ENCODE peak calls at places on chromosomes 16 and 17, in nine cellular contexts. N is T-helper 22 cell; M is left cardiac atrium; G is glutamatergic neuron; U is stimulated activated CD4-positive, alpha-beta T cell treated with anti-CD3 and anti-CD28 coated beads, Interleukin-2, amount 100 ng/mL, for 24 hours; S is dermis blood vessel endothelial cell; L is NCI-H1105; D is activated T-helper 1 cell treated with Interleukin-2 at 50 U/mL for 16 hours; Y is tibial artery. V is an unnamed sample.

GRCh38 chr17:77948690-77949114 is 9.8 kb upstream of the TNRC6C start:
- DNase-seq in L (no peak), S (peak; percentile 64), M (no peak), D (no peak), Y (no peak), N (no peak), U (no peak), G (no peak), V (no peak)

GRCh38 chr17:7750321-7750821 is 32.8 kb downstream of the DNAH2 start:
- DNase-seq in Y (no peak), U (no peak), D (no peak), G (no peak), L (no peak), N (no peak), S (peak; percentile 20), M (no peak), V (no peak)

GRCh38 chr17:9470171-9470570 is 105.4 kb downstream of the STX8 start:
- DNase-seq in S (peak; percentile 34), N (no peak), M (no peak), G (no peak), L (no peak), D (no peak), U (no peak), Y (no peak), V (no peak)

GRCh38 chr17:75898791-75899190 is 2.0 kb upstream of the TRIM65 start:
- DNase-seq in L (no peak), D (no peak), U (no peak), S (no peak), G (no peak), M (no peak), N (no peak), Y (no peak), V (no peak)

GRCh38 chr17:57662021-57662420 is 83.1 kb downstream of the CCDC182 start:
- DNase-seq in U (no peak), G (no peak), S (no peak), M (no peak), Y (no peak), L (peak; percentile 72), D (no peak), N (no peak), V (no peak)

GRCh38 chr16:83781-84615 is 6.0 kb downstream of the MPG start:
- DNase-seq in L (peak; percentile 64), M (peak; percentile 65), D (no peak), U (no peak), S (peak; percentile 57), N (no peak), G (no peak), Y (no peak), V (no peak)

GRCh38 chr17:68197997-68198930 is 49.6 kb upstream of the AMZ2 start:
- DNase-seq in G (no peak), Y (no peak), U (peak; percentile 41), N (no peak), D (no peak), L (no peak), M (peak; percentile 27), S (no peak), V (peak; percentile 37)

GRCh38 chr17:69342896-69343644 is 16.1 kb upstream of the ABCA5 start:
- DNase-seq in Y (no peak), S (no peak), N (no peak), U (no peak), L (no peak), M (no peak), D (no peak), G (no peak), V (no peak)

GRCh38 chr17:50022463-50023130 is 27.6 kb upstream of the DLX3 start:
- DNase-seq in Y (no peak), D (no peak), S (no peak), G (no peak), N (no peak), U (no peak), M (no peak), L (no peak), V (no peak)

GRCh38 chr17:75869282-75870141 is 8.9 kb downstream of the TRIM47 start:
- DNase-seq in L (no peak), S (peak; percentile 70), Y (peak; percentile 78), G (no peak), U (no peak), N (no peak), M (peak; percentile 76), D (no peak), V (no peak)

GRCh38 chr17:56222255-56222654 is 69.0 kb downstream of the ANKFN1 start:
- DNase-seq in D (no peak), G (no peak), S (no peak), L (no peak), U (no peak), M (no peak), Y (no peak), N (no peak), V (no peak)

GRCh38 chr17:75241996-75242460 is 19.4 kb downstream of the GGA3 start:
- DNase-seq in N (no peak), D (no peak), S (no peak), Y (no peak), M (no peak), G (no peak), U (no peak), L (no peak), V (no peak)

GRCh38 chr16:4261557-4262172 is 11.2 kb downstream of the TFAP4 start:
- DNase-seq in S (peak; percentile 61), G (peak; percentile 82), U (peak; percentile 68), Y (no peak), M (no peak), D (no peak), N (no peak), L (no peak), V (peak; percentile 50)

GRCh38 chr16:56773531-56773930 is 43.6 kb downstream of the NUP93 start:
- DNase-seq in L (no peak), Y (no peak), M (no peak), S (no peak), U (no peak), D (no peak), N (no peak), G (no peak), V (no peak)